ENCODE peak calls at places on chromosomes 6 and 20, in ten cellular contexts. U is lower lobe of right lung, N is AG04450, R is mucosa of descending colon, P is psoas muscle, V is endodermal cell, E is heart left ventricle, Q is transverse colon, G is IMR-90, O is NB4. Y is an unnamed sample.

GRCh38 chr6:41343641-41344187 is 8.3 kb downstream of the NCR2 start:
- DNase-seq in U (no peak), N (no peak), R (no peak), P (no peak), V (no peak), E (no peak), Q (no peak), G (no peak), O (no peak), Y (no peak)

GRCh38 chr20:62530643-62531032 is 54.8 kb upstream of the GATA5 start:
- DNase-seq in U (no peak), N (no peak), R (no peak), P (no peak), V (no peak), E (no peak), Q (no peak), G (no peak), O (no peak), Y (no peak)

GRCh38 chr6:165636415-165637048 is 26.5 kb downstream of the PDE10A start:
- DNase-seq in U (no peak), N (no peak), R (no peak), P (no peak), V (peak), E (no peak), Q (no peak), G (peak), O (no peak), Y (peak)

GRCh38 chr20:46056027-46056833 is 27.2 kb downstream of the SLC12A5 start:
- DNase-seq in U (no peak), N (no peak), R (no peak), P (no peak), V (no peak), E (no peak), Q (no peak), G (no peak), O (no peak), Y (no peak)

GRCh38 chr20:37007898-37008649 is 56.6 kb upstream of the SAMHD1 start:
- DNase-seq in U (no peak), N (no peak), R (no peak), P (no peak), V (no peak), E (no peak), Q (no peak), G (peak), O (peak), Y (peak)

GRCh38 chr6:114304304-114304887 is 38.4 kb downstream of the HS3ST5 start:
- DNase-seq in U (no peak), N (peak), R (no peak), P (no peak), V (no peak), E (no peak), Q (no peak), G (peak), O (peak), Y (peak)

GRCh38 chr6:169378620-169379381 is 125.2 kb upstream of the THBS2 start:
- DNase-seq in U (no peak), N (no peak), R (no peak), P (no peak), V (no peak), E (no peak), Q (no peak), G (no peak), O (no peak), Y (no peak)

GRCh38 chr6:158322724-158323560 is 10.7 kb downstream of the TULP4 start:
- DNase-seq in U (no peak), N (no peak), R (no peak), P (no peak), V (no peak), E (no peak), Q (no peak), G (peak), O (peak), Y (peak)

GRCh38 chr6:158606935-158607334 is 37.6 kb downstream of the DYNLT1 start:
- DNase-seq in U (no peak), N (no peak), R (no peak), P (no peak), V (no peak), E (no peak), Q (no peak), G (no peak), O (no peak), Y (no peak)

GRCh38 chr6:87407531-87407895 is 259 bp upstream of the CFAP206 start:
- DNase-seq in U (no peak), N (no peak), R (no peak), P (no peak), V (no peak), E (no peak), Q (no peak), G (peak), O (no peak), Y (peak)

GRCh38 chr20:57619053-57619831 is 984 bp downstream of the ZBP1 start:
- DNase-seq in U (peak), N (no peak), R (peak), P (no peak), V (no peak), E (no peak), Q (peak), G (no peak), O (peak), Y (no peak)

GRCh38 chr20:38878798-38879197 is 47.4 kb upstream of the FAM83D start:
- DNase-seq in U (no peak), N (no peak), R (no peak), P (no peak), V (peak), E (no peak), Q (no peak), G (peak), O (no peak), Y (peak)

GRCh38 chr6:73487473-73487872 is 25.9 kb downstream of the MTO1 start:
- DNase-seq in U (no peak), N (no peak), R (no peak), P (no peak), V (peak), E (no peak), Q (no peak), G (no peak), O (no peak), Y (no peak)

GRCh38 chr6:168232046-168232445 is 87.5 kb downstream of the DACT2 start:
- DNase-seq in U (no peak), N (no peak), R (no peak), P (no peak), V (no peak), E (no peak), Q (no peak), G (no peak), O (no peak), Y (no peak)

GRCh38 chr6:1611322-1611571 is 1.5 kb downstream of the FOXC1 start:
- DNase-seq in U (no peak), N (no peak), R (no peak), P (no peak), V (no peak), E (no peak), Q (no peak), G (peak), O (peak), Y (no peak)

DNA sequence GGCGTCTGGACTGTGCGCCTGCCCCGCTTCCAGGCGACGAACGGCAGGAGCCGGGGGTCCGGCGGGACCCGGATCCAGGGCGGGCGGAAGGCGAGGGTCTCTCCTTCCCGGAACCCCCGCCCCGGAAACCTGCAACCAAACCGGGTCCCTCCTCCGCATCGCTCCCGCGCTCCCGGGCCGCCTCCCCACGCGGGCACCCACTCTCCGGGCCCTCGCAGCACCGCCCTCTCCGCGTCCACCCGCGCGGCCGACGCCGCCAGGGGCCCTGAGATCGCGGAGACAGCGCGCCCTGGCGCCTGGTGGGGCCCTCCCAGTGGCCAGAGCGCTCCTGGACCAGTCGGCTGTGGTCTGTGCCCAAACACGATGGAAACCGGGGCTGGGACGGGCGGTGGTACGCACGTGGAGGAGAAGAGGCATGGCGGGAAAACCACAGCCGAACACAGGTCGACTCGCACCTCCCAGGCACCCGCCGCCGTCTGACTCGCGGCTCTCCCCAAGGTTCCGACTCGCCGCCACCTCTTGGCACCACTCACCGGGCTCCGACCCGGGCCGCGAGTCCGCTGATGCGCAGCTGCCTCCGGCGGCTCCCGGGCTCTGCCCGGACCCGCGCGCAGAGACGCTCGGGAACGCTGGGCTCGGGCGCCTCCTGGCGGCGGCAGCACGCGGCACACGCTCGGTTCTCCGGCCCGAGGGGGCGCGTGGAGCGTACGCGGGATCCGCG is 7.9 kb downstream of the NKX2-2 start:
- DNase-seq in U (peak), N (no peak), R (no peak), P (no peak), V (peak), E (peak), Q (peak), G (peak), O (peak), Y (peak)
- H3K4me3 ChIP-seq in U (peak), N (peak), R (no peak), P (peak), V (peak), E (peak), Q (peak), G (peak), O (no peak), Y (peak)

DNA sequence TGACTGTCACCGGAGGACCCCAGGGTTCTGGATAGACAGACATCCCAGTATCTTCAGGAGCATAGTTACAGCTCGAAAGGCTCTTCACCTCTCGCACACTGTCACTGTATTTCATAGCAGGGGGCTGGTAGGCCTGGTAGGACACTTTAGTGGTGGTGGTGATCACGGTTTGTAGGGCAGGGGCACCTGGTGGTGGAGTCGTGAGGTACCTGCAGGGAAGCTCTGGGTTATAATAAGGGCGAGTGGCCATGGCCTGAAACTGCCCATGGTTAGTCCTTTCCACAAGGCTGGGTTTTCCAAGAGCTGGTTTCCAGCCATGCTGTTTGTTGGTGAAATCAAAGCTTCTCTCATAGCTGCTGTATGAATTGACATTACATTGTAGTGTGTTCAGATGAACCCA is 7.6 kb downstream of the GCM2 start:
- DNase-seq in U (no peak), N (no peak), R (no peak), P (no peak), V (peak), E (no peak), Q (no peak), G (no peak), O (no peak), Y (no peak)
- TF ChIP-seq CTCF in U (no peak), N (no peak), R (no peak), P (no peak), V (peak), E (no peak), Q (no peak), G (no peak), O (no peak), Y (no peak)

DNA sequence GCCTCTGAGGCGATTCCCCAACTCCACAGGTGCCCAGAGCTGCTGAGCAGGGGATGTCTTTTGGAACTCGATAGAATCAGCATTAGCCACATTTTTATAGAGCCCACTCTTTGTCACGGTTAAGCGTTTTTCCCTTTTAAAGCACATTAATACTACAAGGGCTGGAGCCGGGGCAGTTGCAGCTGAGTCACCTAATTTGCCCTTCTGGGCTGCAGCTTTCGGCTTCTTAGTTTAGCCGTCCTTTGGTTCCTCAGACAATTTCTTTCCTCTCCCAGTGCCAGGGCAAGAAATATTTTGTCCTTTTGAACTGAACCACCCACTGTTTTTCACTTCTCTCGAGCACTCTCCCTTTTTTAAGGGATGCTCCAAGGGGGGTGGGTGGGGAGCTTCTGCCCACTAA is 23.2 kb upstream of the NFATC2 start:
- DNase-seq in U (no peak), N (no peak), R (no peak), P (no peak), V (no peak), E (no peak), Q (no peak), G (peak), O (peak), Y (no peak)
- H3K4me3 ChIP-seq in U (no peak), N (no peak), R (no peak), P (no peak), V (no peak), E (no peak), Q (no peak), G (no peak), O (no peak), Y (no peak)

GRCh38 chr6:29679962-29680361 is 990 bp downstream of the ZFP57 start:
- DNase-seq in U (no peak), N (no peak), R (no peak), P (no peak), V (no peak), E (no peak), Q (no peak), G (no peak), O (peak), Y (no peak)
- TF ChIP-seq CTCF in U (no peak), N (no peak), R (no peak), P (no peak), V (no peak), E (no peak), Q (no peak), G (no peak), O (no peak), Y (no peak)

GRCh38 chr6:3418521-3419060 is 38.3 kb downstream of the SLC22A23 start:
- DNase-seq in U (no peak), N (no peak), R (no peak), P (no peak), V (no peak), E (no peak), Q (no peak), G (peak), O (no peak), Y (no peak)
- H3K4me3 ChIP-seq in U (no peak), N (no peak), R (no peak), P (no peak), V (no peak), E (no peak), Q (no peak), G (no peak), O (no peak), Y (no peak)

DNA sequence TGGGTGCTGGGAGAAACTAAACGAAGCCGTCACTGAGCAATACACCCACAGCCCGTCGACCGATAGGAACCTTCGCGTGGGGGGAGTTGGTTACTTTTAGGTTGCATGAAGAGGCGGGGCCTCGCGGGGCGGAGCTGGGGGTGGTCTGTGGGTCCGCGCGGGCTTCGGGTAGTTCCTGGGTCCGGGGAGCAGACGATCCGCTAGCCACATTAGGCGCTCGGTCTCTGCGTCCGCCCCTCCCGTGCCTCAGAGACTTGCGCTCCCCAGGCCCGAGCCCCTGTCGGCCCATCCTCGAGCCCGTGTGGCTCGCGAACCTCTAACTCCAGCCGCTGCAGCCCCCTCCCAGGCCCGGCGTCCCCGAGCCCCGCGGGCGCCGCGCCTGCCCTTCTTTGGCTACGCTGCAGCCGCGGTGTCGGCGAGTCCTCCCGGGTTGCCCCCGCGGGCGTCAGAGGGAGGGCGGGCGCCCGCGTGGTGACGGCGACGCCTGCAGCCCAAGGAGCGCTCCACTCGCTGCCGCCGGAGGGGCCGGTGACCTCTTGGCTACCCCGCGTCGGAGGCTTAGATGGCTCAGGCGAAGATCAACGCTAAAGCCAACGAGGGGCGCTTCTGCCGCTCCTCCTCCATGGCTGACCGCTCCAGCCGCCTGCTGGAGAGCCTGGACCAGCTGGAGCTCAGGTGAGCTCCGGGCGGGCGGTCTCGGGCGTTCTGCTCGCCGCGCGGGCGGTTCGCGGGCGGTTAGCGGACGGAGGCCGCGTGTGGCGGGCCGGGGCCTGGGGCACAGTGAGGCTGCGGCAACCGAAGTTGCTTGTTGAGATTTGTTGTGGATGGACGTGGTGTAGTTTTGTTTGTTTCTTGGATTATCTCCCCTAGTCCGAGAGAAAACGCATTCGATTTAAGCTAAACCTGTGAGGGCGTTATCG is at the start of gene BAG2:
- DNase-seq in U (peak), N (peak), R (peak), P (peak), V (peak), E (peak), Q (peak), G (peak), O (peak), Y (peak)
- TF ChIP-seq CTCF in U (peak), N (peak), R (peak), P (peak), V (peak), E (peak), Q (peak), G (no peak), O (no peak), Y (peak)

GRCh38 chr20:13638496-13639477 is at the start of gene TASP1:
- DNase-seq in U (peak), N (peak), R (peak), P (peak), V (peak), E (peak), Q (peak), G (peak), O (peak), Y (peak)
- H3K4me3 ChIP-seq in U (peak), N (peak), R (peak), P (peak), V (peak), E (peak), Q (peak), G (peak), O (peak), Y (peak)

DNA sequence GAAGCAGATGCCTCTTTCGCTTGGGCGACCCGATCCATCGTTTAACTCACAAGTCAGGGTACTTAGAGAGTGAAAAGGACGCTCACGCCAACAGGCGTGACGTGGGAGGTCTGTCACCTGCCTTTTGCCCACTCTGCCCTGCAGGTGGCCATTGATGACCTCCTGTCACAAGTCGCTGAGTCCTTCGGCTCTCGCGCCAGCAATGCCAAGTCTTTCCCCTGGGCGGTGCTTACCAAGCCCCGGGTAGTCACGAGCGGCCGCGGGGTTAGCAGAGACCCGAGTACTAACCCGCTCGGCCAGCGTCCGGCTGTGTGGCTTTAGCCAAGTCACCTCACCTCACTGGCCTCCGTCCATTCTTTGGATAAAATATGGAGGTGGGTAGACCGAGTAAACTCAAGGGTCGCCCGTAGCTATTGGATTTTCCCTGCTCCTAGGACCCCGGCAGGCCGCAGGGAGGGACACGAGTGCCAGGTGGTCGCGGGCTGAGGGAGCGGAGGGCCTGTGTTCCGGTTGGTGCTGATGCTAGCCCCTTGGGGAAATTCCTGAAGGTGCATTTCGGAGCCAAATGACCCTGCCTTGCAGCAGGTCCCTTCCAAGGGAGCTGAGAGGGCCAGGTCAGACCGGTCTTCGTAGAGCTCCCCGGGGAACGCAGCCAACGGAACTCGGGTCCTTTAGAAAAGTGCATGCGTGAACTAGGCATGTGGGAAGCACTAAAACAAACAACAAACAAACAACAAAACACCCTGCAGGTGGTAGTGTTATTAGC is 668 bp downstream of the PKIB start:
- DNase-seq in U (peak), N (no peak), R (peak), P (peak), V (peak), E (peak), Q (peak), G (no peak), O (no peak), Y (no peak)
- TF ChIP-seq CTCF in U (no peak), N (no peak), R (no peak), P (no peak), V (peak), E (no peak), Q (no peak), G (no peak), O (no peak), Y (no peak)

GRCh38 chr6:29792123-29793035 is 35.2 kb upstream of the HLA-G start:
- DNase-seq in U (peak), N (no peak), R (peak), P (peak), V (peak), E (peak), Q (peak), G (no peak), O (no peak), Y (peak)
- H3K4me3 ChIP-seq in U (peak), N (peak), R (no peak), P (peak), V (peak), E (peak), Q (peak), G (peak), O (no peak), Y (peak)